ENCODE peak calls at places on chromosomes 5 and 9, in nine cellular contexts. U, M, V, E, G, A, P, Q and H are unnamed samples.

GRCh38 chr9:133154097-133154989 is 9.4 kb downstream of the GBGT1 start:
- DNase-seq in U (peak; percentile 10), M (no peak), V (peak; percentile 22), E (no peak), G (no peak), A (no peak), P (no peak), Q (no peak), H (no peak)

GRCh38 chr5:97501965-97502305 is 318.9 kb upstream of the RIOK2 start:
- DNase-seq in U (no peak), M (no peak), V (no peak), E (peak; percentile 61), G (no peak), A (no peak), P (no peak), Q (no peak), H (no peak)

GRCh38 chr5:66830636-66831035 is 234.4 kb downstream of the MAST4 start:
- DNase-seq in U (no peak), M (no peak), V (no peak), E (peak; percentile 5), G (no peak), A (no peak), P (no peak), Q (no peak), H (no peak)

GRCh38 chr9:71763752-71764332 is 4.5 kb downstream of the CEMIP2 start:
- DNase-seq in U (no peak), M (no peak), V (no peak), E (peak; percentile 65), G (no peak), A (no peak), P (no peak), Q (no peak), H (no peak)

GRCh38 chr9:126842977-126843799 is 17.3 kb upstream of the ZBTB34 start:
- DNase-seq in U (no peak), M (no peak), V (no peak), E (peak; percentile 47), G (no peak), A (no peak), P (no peak), Q (peak; percentile 27), H (no peak)

GRCh38 chr5:87410941-87411340 is 1.8 kb downstream of the CCNH start:
- DNase-seq in U (no peak), M (no peak), V (no peak), E (peak; percentile 96), G (no peak), A (no peak), P (no peak), Q (no peak), H (no peak)

GRCh38 chr9:98097836-98098235 is 21.2 kb downstream of the TRIM14 start:
- DNase-seq in U (no peak), M (no peak), V (no peak), E (no peak), G (peak; percentile 34), A (no peak), P (no peak), Q (no peak), H (peak; percentile 77)

GRCh38 chr5:78835176-78835575 is 149.9 kb downstream of the ARSB start:
- DNase-seq in U (no peak), M (no peak), V (no peak), E (no peak), G (no peak), A (no peak), P (no peak), Q (no peak), H (no peak)

GRCh38 chr5:17024686-17025180 is 88.6 kb upstream of the MYO10 start:
- DNase-seq in U (no peak), M (no peak), V (no peak), E (peak; percentile 53), G (peak; percentile 35), A (no peak), P (no peak), Q (no peak), H (no peak)

GRCh38 chr5:1522601-1523479 is 920 bp downstream of the LPCAT1 start:
- DNase-seq in U (peak; percentile 25), M (no peak), V (no peak), E (peak; percentile 13), G (peak; percentile 50), A (peak; percentile 60), P (no peak), Q (peak; percentile 10), H (no peak)

GRCh38 chr9:95297316-95297715 is 20.2 kb downstream of the FANCC start:
- DNase-seq in U (no peak), M (no peak), V (no peak), E (no peak), G (no peak), A (no peak), P (no peak), Q (no peak), H (no peak)

DNA sequence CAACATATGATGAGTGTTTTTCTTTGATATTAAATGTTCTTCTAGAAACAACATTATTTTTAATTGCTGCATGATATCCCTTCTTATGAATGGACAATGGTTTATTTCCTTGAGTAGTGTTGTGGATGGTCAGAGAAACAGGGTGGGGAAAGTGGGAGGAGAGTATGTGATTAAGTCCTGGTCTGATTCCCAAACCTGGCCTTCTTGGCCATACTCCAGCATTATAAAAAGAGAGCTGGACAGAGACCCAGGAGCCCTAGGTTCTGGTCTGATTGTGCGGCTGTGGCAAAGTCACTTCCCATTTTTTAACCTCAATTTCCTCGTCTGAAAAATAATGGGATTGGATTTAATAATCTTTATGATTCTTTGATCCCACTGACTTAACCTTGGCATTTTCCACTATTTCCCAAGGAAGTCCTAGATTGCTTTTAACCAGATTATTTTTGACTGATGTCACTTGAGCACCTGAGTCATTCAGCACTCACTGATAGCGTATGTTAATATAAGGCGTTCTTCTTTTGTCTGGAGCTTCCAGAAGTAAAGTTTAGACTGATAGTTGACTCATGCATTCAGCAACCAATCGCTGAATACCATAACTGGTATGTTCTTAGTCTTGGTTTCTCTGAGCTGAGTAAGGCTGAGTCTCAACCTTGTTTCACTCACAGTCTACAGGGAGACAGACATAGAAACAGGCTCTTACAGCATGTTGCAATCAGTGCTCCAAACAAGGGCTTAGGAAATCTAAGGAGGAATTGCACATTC is 26.2 kb downstream of the OSMR start:
- DNase-seq in U (no peak), M (no peak), V (no peak), E (peak; percentile 99), G (peak; percentile 72), A (no peak), P (peak; percentile 78), Q (no peak), H (peak; percentile 2)
- H3K4me3 ChIP-seq in U (no peak overlapping the region), M (no peak overlapping the region), V (no peak overlapping the region), E (no peak overlapping the region), G (no peak overlapping the region), A (no peak overlapping the region), P (no peak overlapping the region), Q (no peak overlapping the region), H (no peak overlapping the region)

GRCh38 chr9:135073081-135073740 is 14.3 kb upstream of the OLFM1 start:
- DNase-seq in U (no peak), M (no peak), V (peak; percentile 7), E (no peak), G (no peak), A (peak; percentile 52), P (no peak), Q (no peak), H (no peak)

GRCh38 chr9:135076143-135076875 is 11.2 kb upstream of the OLFM1 start:
- DNase-seq in U (no peak), M (no peak), V (peak; percentile 12), E (no peak), G (no peak), A (peak; percentile 40), P (no peak), Q (no peak), H (no peak)

GRCh38 chr9:135075234-135076142 is 12.0 kb upstream of the OLFM1 start:
- DNase-seq in U (peak; percentile 32), M (no peak), V (peak; percentile 70), E (peak; percentile 15), G (peak; percentile 50), A (peak; percentile 74), P (no peak), Q (peak; percentile 52), H (no peak)

GRCh38 chr9:135073741-135074305 is 13.6 kb upstream of the OLFM1 start:
- DNase-seq in U (no peak), M (no peak), V (peak; percentile 7), E (no peak), G (no peak), A (peak; percentile 34), P (no peak), Q (no peak), H (no peak)

GRCh38 chr9:135074354-135075233 is 12.9 kb upstream of the OLFM1 start:
- DNase-seq in U (no peak), M (no peak), V (peak; percentile 19), E (no peak), G (no peak), A (peak; percentile 45), P (no peak), Q (no peak), H (no peak)
- H3K4me3 ChIP-seq in U (peak overlapping the region; percentile 47), M (peak overlapping the region; percentile 55), V (peak overlapping the region; percentile 48), E (peak overlapping the region; percentile 47), G (no peak overlapping the region), A (peak overlapping the region; percentile 79), P (no peak overlapping the region), Q (peak overlapping the region; percentile 31), H (peak overlapping the region; percentile 21)

DNA sequence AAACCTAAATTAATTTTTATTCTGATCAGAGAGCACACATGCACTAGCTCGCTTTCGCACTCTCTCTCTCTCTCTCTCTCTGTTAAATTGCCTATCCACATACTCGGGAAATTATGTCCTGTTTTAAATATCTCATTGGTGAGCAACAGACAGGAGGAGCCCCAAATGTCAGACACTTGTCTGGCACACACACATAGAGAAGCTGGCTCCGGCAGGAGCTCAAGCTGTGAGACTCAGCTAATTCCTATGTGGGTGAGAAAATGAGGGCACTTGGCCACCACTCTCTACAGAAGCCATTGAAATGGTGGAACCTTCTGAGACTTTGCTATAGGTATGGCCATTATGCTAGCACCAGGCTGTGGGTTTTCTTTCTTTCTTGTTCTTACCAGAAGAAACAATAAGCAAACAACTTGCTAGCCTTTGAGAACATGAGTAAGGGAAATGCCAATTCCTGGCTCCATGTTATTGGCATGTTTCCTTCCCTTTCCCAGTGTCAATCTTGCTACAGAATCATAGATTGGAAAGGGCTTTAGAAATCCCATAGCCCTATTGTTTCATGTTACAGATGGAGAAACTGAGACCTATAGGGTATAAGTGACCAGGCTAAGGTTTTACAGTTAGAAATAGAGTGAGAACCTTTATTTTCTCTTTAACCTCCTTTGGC is 9.0 kb downstream of the RFX3 start:
- DNase-seq in U (no peak), M (no peak), V (no peak), E (peak; percentile 33), G (no peak), A (no peak), P (no peak), Q (no peak), H (no peak)
- H3K4me3 ChIP-seq in U (no peak overlapping the region), M (no peak overlapping the region), V (no peak overlapping the region), E (no peak overlapping the region), G (no peak overlapping the region), A (no peak overlapping the region), P (no peak overlapping the region), Q (no peak overlapping the region), H (no peak overlapping the region)

DNA sequence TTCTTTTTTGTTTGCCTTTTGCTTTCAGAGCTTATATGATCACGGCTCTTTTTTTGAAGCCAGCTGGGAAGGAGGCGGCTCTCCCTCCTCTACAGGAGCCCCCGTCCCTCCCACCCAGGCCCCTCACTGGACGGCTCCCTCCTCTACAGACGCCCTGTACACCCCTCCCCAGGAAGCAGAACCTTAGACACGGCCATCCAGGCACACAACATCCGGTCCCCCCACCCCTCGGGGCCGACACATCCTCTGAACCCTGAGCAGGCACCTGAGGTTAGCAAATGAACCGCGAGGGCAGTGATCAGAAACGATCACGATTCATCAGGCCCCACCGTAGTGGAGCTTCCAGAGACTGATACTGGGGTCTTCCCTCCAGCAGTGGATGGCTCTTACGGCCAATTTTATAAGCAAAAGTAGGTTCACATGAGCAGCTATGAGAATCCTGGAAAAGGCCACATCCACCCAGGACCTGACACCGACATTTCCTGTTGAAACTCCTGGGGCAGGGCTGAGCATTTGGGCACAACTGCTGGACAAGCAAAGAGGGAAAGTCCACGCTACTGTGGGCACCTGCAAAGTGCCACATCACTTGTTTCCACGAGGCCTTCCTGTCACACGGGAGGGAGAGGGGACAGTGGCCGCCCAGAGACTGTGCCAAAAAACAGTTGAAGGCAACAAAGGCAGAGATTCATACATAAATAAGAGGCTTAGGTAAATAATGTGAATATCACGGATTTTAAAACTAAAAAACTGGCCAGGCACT is 78.9 kb downstream of the SEMA4D start:
- DNase-seq in U (no peak), M (no peak), V (no peak), E (no peak), G (no peak), A (no peak), P (no peak), Q (no peak), H (no peak)
- H3K4me3 ChIP-seq in U (no peak overlapping the region), M (no peak overlapping the region), V (no peak overlapping the region), E (no peak overlapping the region), G (no peak overlapping the region), A (no peak overlapping the region), P (no peak overlapping the region), Q (no peak overlapping the region), H (no peak overlapping the region)